ENCODE peak calls at places on chromosome 21, in seven cellular contexts. One of them, this sample, is unnamed.
A peak's percentile ranks its signal among the peaks of the same experiment; 100 is the strongest.

GRCh38 chr21:42389449-42389835 is 6.4 kb downstream of the TMPRSS3 start:
- DNase-seq in sigmoid colon: no peak
- DNase-seq in tibial nerve: no peak
- DNase-seq in Peyer's patch: no peak
- DNase-seq in GM12892: no peak
- DNase-seq in A549: no peak
- DNase-seq in transverse colon: peak; percentile 50
- DNase-seq in this sample: no peak

GRCh38 chr21:16264314-16264713 is 534.5 kb downstream of the USP25 start:
- DNase-seq in tibial nerve: no peak
- DNase-seq in GM12892: no peak
- DNase-seq in Peyer's patch: no peak
- DNase-seq in A549: no peak
- DNase-seq in sigmoid colon: no peak
- DNase-seq in transverse colon: no peak
- DNase-seq in this sample: no peak

GRCh38 chr21:31780944-31781343 is 49.0 kb upstream of the SCAF4 start:
- DNase-seq in sigmoid colon: no peak
- DNase-seq in Peyer's patch: no peak
- DNase-seq in transverse colon: no peak
- DNase-seq in tibial nerve: no peak
- DNase-seq in GM12892: no peak
- DNase-seq in A549: peak; percentile 10
- DNase-seq in this sample: no peak

GRCh38 chr21:38822754-38823374 is 17.1 kb downstream of the ETS2 start:
- DNase-seq in A549: no peak
- DNase-seq in transverse colon: no peak
- DNase-seq in GM12892: no peak
- DNase-seq in Peyer's patch: no peak
- DNase-seq in sigmoid colon: no peak
- DNase-seq in tibial nerve: no peak
- DNase-seq in this sample: no peak

GRCh38 chr21:32645261-32646182 is 33.3 kb upstream of the CFAP298 start:
- DNase-seq in transverse colon: no peak
- DNase-seq in tibial nerve: no peak
- DNase-seq in A549: no peak
- DNase-seq in Peyer's patch: no peak
- DNase-seq in sigmoid colon: no peak
- DNase-seq in GM12892: no peak
- DNase-seq in this sample: no peak

GRCh38 chr21:32499249-32500055 is 85.9 kb downstream of the TCP10L start:
- DNase-seq in A549: no peak
- DNase-seq in sigmoid colon: peak; percentile 49
- DNase-seq in tibial nerve: no peak
- DNase-seq in GM12892: no peak
- DNase-seq in Peyer's patch: no peak
- DNase-seq in transverse colon: no peak
- DNase-seq in this sample: no peak

GRCh38 chr21:30227633-30228404 is 11.9 kb upstream of the CLDN8 start:
- DNase-seq in A549: peak; percentile 43
- DNase-seq in GM12892: no peak
- DNase-seq in transverse colon: no peak
- DNase-seq in tibial nerve: peak; percentile 70
- DNase-seq in Peyer's patch: no peak
- DNase-seq in sigmoid colon: no peak
- DNase-seq in this sample: no peak

GRCh38 chr21:26226724-26227123 is 56.2 kb upstream of the APP start:
- DNase-seq in transverse colon: no peak
- DNase-seq in Peyer's patch: no peak
- DNase-seq in GM12892: no peak
- DNase-seq in sigmoid colon: no peak
- DNase-seq in A549: no peak
- DNase-seq in tibial nerve: no peak
- DNase-seq in this sample: no peak

GRCh38 chr21:9837946-9838801 is 683.2 kb upstream of the TPTE start:
- DNase-seq in sigmoid colon: peak; percentile 66
- DNase-seq in tibial nerve: no peak
- DNase-seq in A549: no peak
- DNase-seq in Peyer's patch: no peak
- DNase-seq in GM12892: no peak
- DNase-seq in transverse colon: no peak
- DNase-seq in this sample: no peak

GRCh38 chr21:33070921-33071877 is 1.3 kb downstream of the OLIG1 start:
- DNase-seq in tibial nerve: no peak
- DNase-seq in A549: peak; percentile 30
- DNase-seq in sigmoid colon: no peak
- DNase-seq in GM12892: no peak
- DNase-seq in transverse colon: no peak
- DNase-seq in Peyer's patch: no peak
- DNase-seq in this sample: peak; percentile 28

GRCh38 chr21:37149411-37149810 is 76.4 kb downstream of the TTC3 start:
- DNase-seq in A549: no peak
- DNase-seq in sigmoid colon: no peak
- DNase-seq in GM12892: no peak
- DNase-seq in Peyer's patch: no peak
- DNase-seq in tibial nerve: no peak
- DNase-seq in transverse colon: no peak
- DNase-seq in this sample: no peak

GRCh38 chr21:31370893-31371652 is 27.0 kb upstream of the TIAM1 start:
- DNase-seq in A549: no peak
- DNase-seq in transverse colon: no peak
- DNase-seq in Peyer's patch: no peak
- DNase-seq in tibial nerve: no peak
- DNase-seq in GM12892: no peak
- DNase-seq in sigmoid colon: no peak
- DNase-seq in this sample: no peak

GRCh38 chr21:36211660-36212512 is 55.3 kb downstream of the DOP1B start:
- DNase-seq in transverse colon: no peak
- DNase-seq in sigmoid colon: no peak
- DNase-seq in Peyer's patch: no peak
- DNase-seq in A549: no peak
- DNase-seq in GM12892: no peak
- DNase-seq in tibial nerve: no peak
- DNase-seq in this sample: no peak

GRCh38 chr21:39852021-39852721 is 15.1 kb upstream of the PCP4 start:
- DNase-seq in transverse colon: no peak
- DNase-seq in tibial nerve: no peak
- DNase-seq in A549: no peak
- DNase-seq in GM12892: no peak
- DNase-seq in Peyer's patch: no peak
- DNase-seq in sigmoid colon: no peak
- DNase-seq in this sample: no peak

GRCh38 chr21:33308586-33309490 is 15.9 kb upstream of the IFNAR1 start:
- DNase-seq in transverse colon: peak; percentile 71
- DNase-seq in sigmoid colon: no peak
- DNase-seq in Peyer's patch: peak; percentile 63
- DNase-seq in GM12892: no peak
- DNase-seq in A549: no peak
- DNase-seq in tibial nerve: no peak
- DNase-seq in this sample: no peak

GRCh38 chr21:18430341-18430740 is 26.8 kb upstream of the TMPRSS15 start:
- DNase-seq in sigmoid colon: no peak
- DNase-seq in Peyer's patch: no peak
- DNase-seq in transverse colon: no peak
- DNase-seq in GM12892: no peak
- DNase-seq in A549: no peak
- DNase-seq in tibial nerve: no peak
- DNase-seq in this sample: no peak

GRCh38 chr21:17783816-17784598 is 35.1 kb downstream of the C21orf91 start:
- DNase-seq in transverse colon: peak; percentile 22
- DNase-seq in GM12892: no peak
- DNase-seq in sigmoid colon: no peak
- DNase-seq in tibial nerve: no peak
- DNase-seq in Peyer's patch: peak; percentile 54
- DNase-seq in A549: no peak
- DNase-seq in this sample: no peak

GRCh38 chr21:37357691-37358090 is 8.9 kb upstream of the DYRK1A start:
- DNase-seq in transverse colon: no peak
- DNase-seq in A549: no peak
- DNase-seq in sigmoid colon: no peak
- DNase-seq in GM12892: no peak
- DNase-seq in tibial nerve: no peak
- DNase-seq in Peyer's patch: no peak
- DNase-seq in this sample: no peak

GRCh38 chr21:42837421-42838211 is 41.7 kb downstream of the WDR4 start:
- DNase-seq in A549: no peak
- DNase-seq in Peyer's patch: peak; percentile 9
- DNase-seq in tibial nerve: no peak
- DNase-seq in sigmoid colon: no peak
- DNase-seq in transverse colon: no peak
- DNase-seq in GM12892: peak; percentile 29
- DNase-seq in this sample: no peak

GRCh38 chr21:16509466-16509865 is 779.7 kb downstream of the USP25 start:
- DNase-seq in transverse colon: no peak
- DNase-seq in Peyer's patch: no peak
- DNase-seq in sigmoid colon: no peak
- DNase-seq in tibial nerve: no peak
- DNase-seq in GM12892: no peak
- DNase-seq in A549: no peak
- DNase-seq in this sample: no peak

GRCh38 chr21:38712076-38712475 is 93.7 kb upstream of the ETS2 start:
- DNase-seq in GM12892: no peak
- DNase-seq in Peyer's patch: no peak
- DNase-seq in sigmoid colon: no peak
- DNase-seq in tibial nerve: no peak
- DNase-seq in A549: peak; percentile 58
- DNase-seq in transverse colon: peak; percentile 44
- DNase-seq in this sample: no peak

GRCh38 chr21:41816583-41817165 is 49.8 kb upstream of the RIPK4 start:
- DNase-seq in transverse colon: peak; percentile 75
- DNase-seq in tibial nerve: peak; percentile 57
- DNase-seq in A549: peak; percentile 40
- DNase-seq in Peyer's patch: peak; percentile 67
- DNase-seq in sigmoid colon: peak; percentile 82
- DNase-seq in GM12892: peak; percentile 85
- DNase-seq in this sample: peak; percentile 91

GRCh38 chr21:43864313-43864805 is 664 bp upstream of the AGPAT3 start:
- DNase-seq in sigmoid colon: peak; percentile 70
- DNase-seq in transverse colon: peak; percentile 76
- DNase-seq in tibial nerve: no peak
- DNase-seq in GM12892: peak; percentile 54
- DNase-seq in A549: peak; percentile 48
- DNase-seq in Peyer's patch: peak; percentile 56
- DNase-seq in this sample: peak; percentile 39
- TF ChIP-seq POLR2A in sigmoid colon: no peak
- TF ChIP-seq POLR2A in transverse colon: peak; percentile 83
- TF ChIP-seq POLR2A in tibial nerve: no peak
- TF ChIP-seq POLR2A in GM12892: peak; percentile 17
- TF ChIP-seq POLR2A in A549: peak; percentile 25
- TF ChIP-seq POLR2A in Peyer's patch: peak; percentile 68
- TF ChIP-seq POLR2A in this sample: no peak

GRCh38 chr21:14725219-14725618 is 179.1 kb upstream of the SAMSN1 start:
- DNase-seq in Peyer's patch: no peak
- DNase-seq in transverse colon: no peak
- DNase-seq in A549: no peak
- DNase-seq in tibial nerve: no peak
- DNase-seq in GM12892: no peak
- DNase-seq in sigmoid colon: no peak
- DNase-seq in this sample: no peak

GRCh38 chr21:14718957-14719356 is 172.8 kb upstream of the SAMSN1 start:
- DNase-seq in Peyer's patch: no peak
- DNase-seq in A549: no peak
- DNase-seq in sigmoid colon: no peak
- DNase-seq in GM12892: no peak
- DNase-seq in transverse colon: no peak
- DNase-seq in tibial nerve: no peak
- DNase-seq in this sample: no peak

DNA sequence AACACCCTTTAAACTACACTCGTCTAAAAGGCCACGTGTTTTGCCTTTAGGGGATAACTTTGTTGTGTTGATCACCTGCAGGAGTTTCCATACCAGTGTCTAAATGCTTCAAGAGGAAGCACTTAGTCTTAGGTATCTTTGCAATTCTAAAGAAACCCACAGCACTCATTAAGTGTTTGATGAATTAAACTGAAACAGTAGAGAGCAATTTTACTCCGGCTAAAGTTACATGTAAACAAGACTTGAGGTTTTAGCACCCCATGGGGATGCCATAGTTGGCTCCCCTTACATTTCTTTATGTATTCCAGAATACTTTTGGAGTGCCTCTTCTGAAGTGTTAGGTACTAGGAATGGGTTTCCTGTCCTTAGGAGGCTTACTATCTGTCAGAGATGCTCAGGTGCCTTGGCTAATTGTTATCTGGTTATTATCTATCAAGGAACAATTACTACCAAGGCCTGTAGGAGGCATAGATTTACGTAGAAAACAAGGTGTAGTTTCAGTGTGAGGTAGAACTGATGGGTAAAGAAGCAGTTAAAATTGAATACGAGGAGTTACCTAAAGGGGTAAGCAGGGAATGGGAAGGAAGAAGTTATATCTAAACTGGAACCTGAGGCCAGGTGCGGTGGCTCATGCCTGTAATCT is 176.8 kb upstream of the SAMSN1 start:
- DNase-seq in tibial nerve: no peak
- DNase-seq in Peyer's patch: no peak
- DNase-seq in GM12892: no peak
- DNase-seq in sigmoid colon: no peak
- DNase-seq in A549: no peak
- DNase-seq in transverse colon: no peak
- DNase-seq in this sample: no peak
- TF ChIP-seq POLR2A in tibial nerve: no peak
- TF ChIP-seq POLR2A in Peyer's patch: no peak
- TF ChIP-seq POLR2A in GM12892: no peak
- TF ChIP-seq POLR2A in sigmoid colon: no peak
- TF ChIP-seq POLR2A in A549: no peak
- TF ChIP-seq POLR2A in transverse colon: no peak
- TF ChIP-seq POLR2A in this sample: no peak

GRCh38 chr21:34592573-34592972 is 22.3 kb downstream of the RCAN1 start:
- DNase-seq in sigmoid colon: no peak
- DNase-seq in GM12892: no peak
- DNase-seq in tibial nerve: no peak
- DNase-seq in transverse colon: no peak
- DNase-seq in A549: no peak
- DNase-seq in Peyer's patch: no peak
- DNase-seq in this sample: no peak
- TF ChIP-seq POLR2A in sigmoid colon: no peak
- TF ChIP-seq POLR2A in GM12892: no peak
- TF ChIP-seq POLR2A in tibial nerve: no peak
- TF ChIP-seq POLR2A in transverse colon: no peak
- TF ChIP-seq POLR2A in A549: no peak
- TF ChIP-seq POLR2A in Peyer's patch: no peak
- TF ChIP-seq POLR2A in this sample: no peak

GRCh38 chr21:45974073-45975016 is 7.2 kb upstream of the COL6A1 start:
- DNase-seq in tibial nerve: no peak
- DNase-seq in sigmoid colon: peak; percentile 89
- DNase-seq in A549: no peak
- DNase-seq in transverse colon: peak; percentile 31
- DNase-seq in Peyer's patch: no peak
- DNase-seq in GM12892: peak; percentile 54
- DNase-seq in this sample: peak; percentile 32
- TF ChIP-seq POLR2A in tibial nerve: peak; percentile 20
- TF ChIP-seq POLR2A in sigmoid colon: no peak
- TF ChIP-seq POLR2A in A549: no peak
- TF ChIP-seq POLR2A in transverse colon: no peak
- TF ChIP-seq POLR2A in Peyer's patch: no peak
- TF ChIP-seq POLR2A in GM12892: no peak
- TF ChIP-seq POLR2A in this sample: no peak

GRCh38 chr21:29078884-29079765 is 5.7 kb upstream of the CCT8 start:
- DNase-seq in A549: no peak
- DNase-seq in transverse colon: no peak
- DNase-seq in sigmoid colon: no peak
- DNase-seq in Peyer's patch: peak; percentile 52
- DNase-seq in GM12892: no peak
- DNase-seq in tibial nerve: peak; percentile 40
- DNase-seq in this sample: peak; percentile 14
- TF ChIP-seq POLR2A in A549: no peak
- TF ChIP-seq POLR2A in transverse colon: no peak
- TF ChIP-seq POLR2A in sigmoid colon: no peak
- TF ChIP-seq POLR2A in Peyer's patch: no peak
- TF ChIP-seq POLR2A in GM12892: no peak
- TF ChIP-seq POLR2A in tibial nerve: no peak
- TF ChIP-seq POLR2A in this sample: no peak